ENCODE peak calls at places on chromosomes 13 and 19, in five cellular contexts. S, F, C, P and Q are unnamed samples.

GRCh38 chr13:73200432-73200831 is 141.6 kb downstream of the KLF5 start:
- DNase-seq in S (no peak), F (no peak), C (no peak), P (no peak), Q (no peak)

GRCh38 chr19:55275851-55276719 is 3.8 kb downstream of the HSPBP1 start:
- DNase-seq in P (no peak), S (no peak), C (no peak), F (no peak), Q (no peak)

GRCh38 chr13:54879036-54879435 is 1850.4 kb downstream of the OLFM4 start:
- DNase-seq in F (no peak), S (no peak), C (no peak), P (no peak), Q (peak)

GRCh38 chr13:95533545-95534135 is 18.9 kb upstream of the CLDN10 start:
- DNase-seq in P (no peak), F (no peak), S (no peak), C (no peak), Q (no peak)

GRCh38 chr13:106493569-106493968 is 41.9 kb downstream of the EFNB2 start:
- DNase-seq in S (peak), P (no peak), F (peak), C (no peak), Q (peak)

GRCh38 chr19:28208745-28209144 is 1004.2 kb downstream of the UQCRFS1 start:
- DNase-seq in F (no peak), P (no peak), C (no peak), S (no peak), Q (no peak)

GRCh38 chr13:109776575-109776974 is 9.8 kb downstream of the IRS2 start:
- DNase-seq in F (no peak), C (no peak), S (no peak), P (no peak), Q (no peak)

GRCh38 chr13:95641291-95641811 is 3.2 kb downstream of the DZIP1 start:
- DNase-seq in C (no peak), S (no peak), P (no peak), F (no peak), Q (no peak)

GRCh38 chr13:113506025-113506685 is 15.6 kb upstream of the DCUN1D2 start:
- DNase-seq in S (no peak), C (no peak), P (no peak), F (no peak), Q (peak)

GRCh38 chr19:44712864-44713515 is 14.0 kb downstream of the CEACAM16 start:
- DNase-seq in F (no peak), S (no peak), P (no peak), C (no peak), Q (no peak)

GRCh38 chr13:76994281-76994680 is 2.4 kb downstream of the CLN5 start:
- DNase-seq in F (no peak), C (no peak), S (no peak), P (no peak), Q (no peak)

GRCh38 chr13:40132249-40132648 is 476.8 kb downstream of the COG6 start:
- DNase-seq in P (no peak), F (no peak), C (no peak), S (no peak), Q (no peak)

GRCh38 chr13:32538234-32538620 is 368 bp downstream of the N4BP2L2 start:
- DNase-seq in P (no peak), F (peak), C (no peak), S (no peak), Q (no peak)

GRCh38 chr19:52748336-52748950 is 13.6 kb upstream of the ZNF611 start:
- DNase-seq in F (no peak), C (no peak), S (peak), P (no peak), Q (peak)

GRCh38 chr19:52200044-52200443 is 10.2 kb downstream of the PPP2R1A start:
- DNase-seq in C (no peak), S (no peak), F (no peak), P (no peak), Q (no peak)

GRCh38 chr13:48730971-48731658 is 77.4 kb downstream of the CYSLTR2 start:
- DNase-seq in F (no peak), C (no peak), P (no peak), S (no peak), Q (no peak)

GRCh38 chr13:47148543-47148942 is 251.7 kb upstream of the HTR2A start:
- DNase-seq in C (no peak), F (no peak), P (no peak), S (no peak), Q (no peak)

GRCh38 chr13:64471916-64472315 is 2758.2 kb downstream of the PCDH9 start:
- DNase-seq in F (peak), P (peak), S (no peak), C (no peak), Q (no peak)